ENCODE peak calls at places on chromosomes 6 and 20, in ten cellular contexts. A, B, H, M, T, G, U, Q, C and V are unnamed samples. For H3K27me3, the result is how much of the 10 kb centered on the place peaks cover.

GRCh38 chr6:15473174-15473573 is 189.7 kb downstream of the DTNBP1 start:
- DNase-seq in B (no peak), T (no peak), Q (no peak), M (no peak), C (no peak), H (no peak), A (no peak), U (no peak), G (no peak), V (no peak)

GRCh38 chr20:40502431-40502992 is 186.5 kb downstream of the MAFB start:
- DNase-seq in A (no peak), G (no peak), Q (no peak), C (no peak), B (no peak), M (no peak), T (no peak), H (no peak), U (no peak), V (no peak)

GRCh38 chr20:57851786-57852185 is 142.0 kb upstream of the PMEPA1 start:
- DNase-seq in U (no peak), H (no peak), C (no peak), T (no peak), G (no peak), A (no peak), B (no peak), Q (no peak), M (no peak), V (no peak)

GRCh38 chr6:52937908-52938307 is 28.4 kb upstream of the GSTA3 start:
- DNase-seq in U (no peak), B (no peak), M (no peak), C (no peak), A (no peak), T (no peak), Q (no peak), G (no peak), H (no peak), V (no peak)

GRCh38 chr6:170294813-170295518 is 4.1 kb upstream of the DLL1 start:
- DNase-seq in C (no peak), A (no peak), H (no peak), T (no peak), Q (no peak), M (no peak), U (no peak), B (no peak), G (no peak), V (no peak)

GRCh38 chr6:498795-499231 is 107.3 kb downstream of the IRF4 start:
- DNase-seq in T (no peak), G (peak), A (no peak), M (no peak), Q (no peak), U (no peak), H (no peak), C (no peak), B (no peak), V (peak)

GRCh38 chr6:161068296-161068695 is 76.7 kb downstream of the MAP3K4 start:
- DNase-seq in G (no peak), U (no peak), H (no peak), A (no peak), C (no peak), T (no peak), M (no peak), Q (no peak), B (no peak), V (no peak)

GRCh38 chr20:47500554-47500953 is 1.1 kb upstream of the NCOA3 start:
- DNase-seq in Q (no peak), H (no peak), G (no peak), B (no peak), T (no peak), U (no peak), C (no peak), M (no peak), A (no peak), V (no peak)

GRCh38 chr20:46463852-46464251 is 49.5 kb downstream of the ZNF334 start:
- DNase-seq in A (no peak), U (no peak), T (no peak), C (no peak), G (no peak), H (no peak), M (no peak), B (no peak), Q (no peak), V (no peak)

GRCh38 chr6:169832247-169832948 is 81.0 kb downstream of the ERMARD start:
- DNase-seq in U (no peak), M (no peak), A (no peak), C (no peak), H (peak), B (no peak), T (no peak), G (no peak), Q (no peak), V (no peak)

GRCh38 chr20:61724376-61724775 is 341.3 kb downstream of the TAF4 start:
- DNase-seq in C (no peak), G (no peak), U (no peak), T (no peak), M (no peak), H (no peak), Q (no peak), B (no peak), A (no peak), V (no peak)

GRCh38 chr6:21935561-21936028 is 342.0 kb downstream of the SOX4 start:
- DNase-seq in H (peak), B (no peak), T (no peak), A (no peak), M (no peak), G (peak), U (no peak), C (no peak), Q (no peak), V (peak)

GRCh38 chr6:25006075-25006474 is 70.3 kb upstream of the RIPOR2 start:
- DNase-seq in A (no peak), G (no peak), U (no peak), C (no peak), H (no peak), M (no peak), Q (no peak), B (no peak), T (no peak), V (no peak)

GRCh38 chr6:93424303-93425064 is 5.1 kb upstream of the EPHA7 start:
- DNase-seq in A (no peak), C (no peak), T (no peak), G (no peak), H (no peak), B (no peak), U (no peak), Q (no peak), M (no peak), V (no peak)

GRCh38 chr6:70371454-70372105 is 41.7 kb upstream of the FAM135A start:
- DNase-seq in C (no peak), M (no peak), H (no peak), G (no peak), U (no peak), B (no peak), A (no peak), T (no peak), Q (peak), V (no peak)

GRCh38 chr6:34958748-34959147 is 69.7 kb downstream of the ANKS1A start:
- DNase-seq in U (no peak), B (no peak), T (no peak), H (no peak), G (peak), A (no peak), M (no peak), Q (no peak), C (no peak), V (no peak)

GRCh38 chr20:41370176-41370575 is 3.6 kb upstream of the EMILIN3 start:
- DNase-seq in T (no peak), H (no peak), A (no peak), U (no peak), G (no peak), B (no peak), M (no peak), C (no peak), Q (no peak), V (no peak)

GRCh38 chr20:56433880-56434255 is 21.8 kb downstream of the CASS4 start:
- DNase-seq in U (no peak), B (no peak), A (peak), T (no peak), Q (no peak), C (no peak), M (no peak), H (no peak), G (no peak), V (no peak)

GRCh38 chr6:13573669-13574110 is 711 bp upstream of the SIRT5 start:
- DNase-seq in U (peak), M (peak), A (peak), G (peak), T (no peak), Q (no peak), B (no peak), H (peak), C (peak), V (no peak)

GRCh38 chr6:1702580-1703051 is 92.9 kb downstream of the FOXC1 start:
- DNase-seq in Q (no peak), B (no peak), C (no peak), U (no peak), T (no peak), G (no peak), A (no peak), M (no peak), H (no peak), V (no peak)

GRCh38 chr6:90144396-90144795 is 152.2 kb downstream of the BACH2 start:
- DNase-seq in B (no peak), M (no peak), A (no peak), T (no peak), G (no peak), Q (no peak), C (no peak), U (no peak), H (no peak), V (no peak)

GRCh38 chr6:18153311-18153703 is 1.6 kb downstream of the TPMT start:
- DNase-seq in Q (no peak), H (no peak), G (no peak), C (no peak), U (no peak), T (no peak), B (no peak), A (no peak), M (no peak), V (no peak)
- H3K27me3 ChIP-seq in Q (under half), H (under half), G (under half), C (under half), U (under half), T (under half), B (under half), A (under half), M (under half), V (under half)

DNA sequence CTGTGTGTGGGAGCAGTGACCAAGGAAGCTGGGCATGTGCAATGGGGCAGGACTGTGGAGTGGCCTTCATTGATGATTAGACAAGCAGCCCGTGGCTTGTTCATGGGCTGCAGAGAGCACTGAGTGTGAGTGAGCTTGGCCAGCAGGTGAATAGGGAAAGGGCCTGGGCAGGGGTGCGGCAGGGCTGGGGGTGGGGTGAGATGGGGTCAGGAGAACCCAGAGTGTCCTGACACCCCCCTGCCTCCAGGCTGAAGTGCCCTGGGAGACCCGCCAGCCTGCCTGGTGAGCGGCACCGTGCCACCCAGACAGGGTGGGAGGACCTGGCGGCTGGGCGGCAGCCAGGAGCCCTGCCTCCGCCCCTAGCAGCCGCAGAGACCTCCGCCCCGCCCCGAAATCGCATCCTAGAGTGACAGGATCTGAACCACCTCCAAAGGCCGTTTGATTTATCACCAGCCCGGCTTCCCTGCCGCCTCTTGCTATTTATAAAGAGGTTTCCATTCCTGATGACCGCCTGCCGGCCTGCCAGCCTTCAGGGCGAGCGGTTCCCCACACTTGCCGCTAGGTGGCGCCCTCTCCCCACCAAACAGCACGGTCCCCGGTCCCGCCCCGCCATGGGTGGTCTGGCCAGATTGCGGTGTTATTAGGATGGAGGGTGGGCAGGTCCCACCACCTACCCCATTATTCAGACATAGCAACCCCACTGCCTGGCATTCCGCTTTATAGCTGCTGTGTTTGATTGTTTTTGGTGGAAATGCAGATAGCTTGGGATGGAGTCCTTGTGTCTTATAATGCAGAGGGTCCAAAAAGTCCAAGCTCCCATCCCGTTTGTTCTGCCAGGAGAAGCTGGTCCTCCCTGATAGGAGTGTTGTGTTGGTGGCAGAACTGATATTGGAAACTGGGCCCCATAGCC is 3.5 kb downstream of the MYLK2 start:
- DNase-seq in Q (no peak), T (peak), M (peak), C (peak), H (peak), A (peak), G (peak), U (peak), B (peak), V (peak)
- TF ChIP-seq CTCF in Q (peak), T (peak), M (peak), C (peak), H (peak), A (peak), G (peak), U (peak), B (peak), V (peak)

DNA sequence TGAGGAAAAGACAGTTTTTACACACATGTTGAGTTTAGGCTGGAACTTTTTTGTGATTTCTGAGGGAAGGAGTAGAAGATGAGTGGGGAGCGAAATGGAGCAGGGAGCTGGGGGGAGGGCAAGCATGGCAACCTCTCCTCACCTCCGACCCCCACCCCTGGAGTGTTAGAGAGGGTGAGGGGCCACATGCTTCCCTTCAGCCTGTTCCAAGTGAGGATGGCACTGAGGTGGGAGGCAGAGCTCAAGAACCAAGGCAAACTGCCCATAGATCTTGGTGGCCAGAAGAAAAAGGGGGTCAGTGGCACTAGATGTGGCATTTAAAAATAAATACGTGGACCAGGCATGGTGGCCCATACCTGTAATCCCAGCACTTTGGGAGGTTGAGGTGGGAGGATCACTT is 4.8 kb downstream of the TTBK1 start:
- DNase-seq in U (no peak), G (no peak), H (no peak), A (no peak), C (no peak), Q (no peak), B (no peak), M (no peak), T (no peak), V (no peak)
- H3K27me3 ChIP-seq in U (under half), G (half or more), H (half or more), A (under half), C (half or more), Q (under half), B (under half), M (under half), T (half or more), V (under half)

GRCh38 chr20:34068001-34068400 is 44.0 kb downstream of the EIF2S2 start:
- DNase-seq in H (no peak), B (no peak), A (no peak), G (no peak), C (no peak), U (no peak), Q (no peak), T (no peak), M (no peak), V (no peak)

GRCh38 chr20:34069341-34070078 is 42.5 kb downstream of the EIF2S2 start:
- DNase-seq in C (peak), M (peak), A (peak), Q (peak), H (peak), U (peak), G (peak), T (no peak), B (no peak), V (peak)

GRCh38 chr20:34072778-34073177 is 39.3 kb downstream of the EIF2S2 start:
- DNase-seq in A (no peak), H (no peak), G (no peak), T (no peak), M (no peak), B (no peak), C (no peak), U (no peak), Q (no peak), V (no peak)

GRCh38 chr20:34072076-34072475 is 40.0 kb downstream of the EIF2S2 start:
- DNase-seq in M (no peak), C (no peak), H (no peak), U (no peak), B (no peak), Q (no peak), G (no peak), T (no peak), A (no peak), V (no peak)

GRCh38 chr20:34070079-34070439 is 42.0 kb downstream of the EIF2S2 start:
- DNase-seq in U (no peak), H (no peak), M (no peak), C (no peak), Q (no peak), A (no peak), G (no peak), T (no peak), B (no peak), V (no peak)
- TF ChIP-seq CTCF in U (no peak), H (no peak), M (no peak), C (peak), Q (peak), A (no peak), G (peak), T (no peak), B (no peak), V (no peak)

GRCh38 chr20:49510562-49511117 is 28.2 kb upstream of the KCNB1 start:
- DNase-seq in U (no peak), H (no peak), T (peak), M (no peak), A (peak), B (no peak), G (peak), Q (no peak), C (peak), V (no peak)
- H3K27me3 ChIP-seq in U (under half), H (under half), T (under half), M (under half), A (under half), B (under half), G (under half), Q (under half), C (half or more), V (under half)

DNA sequence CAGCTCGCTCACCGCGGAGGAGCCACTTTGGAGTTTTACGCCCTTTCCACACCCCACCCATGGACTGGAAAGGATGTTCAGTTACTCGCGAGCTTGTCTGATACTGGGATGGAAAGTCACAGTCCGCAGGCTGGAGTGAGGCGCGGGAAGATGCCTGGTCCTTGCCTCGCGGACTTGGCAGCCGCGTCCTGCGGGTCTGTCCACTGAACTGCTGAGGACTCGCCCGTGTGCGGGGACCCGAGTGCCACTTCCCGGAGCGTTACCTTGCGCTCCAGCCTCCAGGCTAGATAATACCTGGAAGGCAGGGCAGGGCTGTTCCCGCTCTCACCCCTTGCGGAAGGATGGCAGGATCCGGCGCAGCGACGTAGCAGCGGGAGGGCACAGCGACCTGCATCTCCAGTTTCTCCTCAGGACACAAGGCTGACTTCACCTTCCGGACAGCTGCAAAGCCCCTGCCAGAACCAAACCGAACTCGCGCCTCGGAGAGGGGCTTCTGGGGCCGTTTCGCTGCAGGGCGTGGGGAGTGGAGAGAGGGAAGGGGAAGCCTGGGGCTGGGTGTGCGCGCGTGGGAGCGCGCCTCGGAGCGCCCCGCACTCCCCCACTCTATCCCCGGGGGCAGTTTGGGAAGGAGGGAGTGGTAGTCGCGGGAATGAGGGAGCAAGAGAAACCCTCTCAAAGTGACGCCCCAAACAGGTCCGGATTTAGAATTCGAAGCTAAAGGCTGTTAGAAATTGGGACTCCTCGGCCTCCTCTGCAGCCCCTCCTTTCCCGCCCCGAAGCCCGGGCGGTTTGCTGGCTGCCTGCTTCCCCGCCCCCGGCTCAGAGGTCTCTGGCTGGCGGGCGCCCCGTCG is at the start of gene KCNQ5:
- DNase-seq in B (no peak), C (no peak), H (no peak), T (peak), Q (no peak), G (peak), A (no peak), M (no peak), U (peak), V (no peak)
- TF ChIP-seq CTCF in B (no peak), C (no peak), H (no peak), T (no peak), Q (no peak), G (no peak), A (no peak), M (no peak), U (no peak), V (no peak)

DNA sequence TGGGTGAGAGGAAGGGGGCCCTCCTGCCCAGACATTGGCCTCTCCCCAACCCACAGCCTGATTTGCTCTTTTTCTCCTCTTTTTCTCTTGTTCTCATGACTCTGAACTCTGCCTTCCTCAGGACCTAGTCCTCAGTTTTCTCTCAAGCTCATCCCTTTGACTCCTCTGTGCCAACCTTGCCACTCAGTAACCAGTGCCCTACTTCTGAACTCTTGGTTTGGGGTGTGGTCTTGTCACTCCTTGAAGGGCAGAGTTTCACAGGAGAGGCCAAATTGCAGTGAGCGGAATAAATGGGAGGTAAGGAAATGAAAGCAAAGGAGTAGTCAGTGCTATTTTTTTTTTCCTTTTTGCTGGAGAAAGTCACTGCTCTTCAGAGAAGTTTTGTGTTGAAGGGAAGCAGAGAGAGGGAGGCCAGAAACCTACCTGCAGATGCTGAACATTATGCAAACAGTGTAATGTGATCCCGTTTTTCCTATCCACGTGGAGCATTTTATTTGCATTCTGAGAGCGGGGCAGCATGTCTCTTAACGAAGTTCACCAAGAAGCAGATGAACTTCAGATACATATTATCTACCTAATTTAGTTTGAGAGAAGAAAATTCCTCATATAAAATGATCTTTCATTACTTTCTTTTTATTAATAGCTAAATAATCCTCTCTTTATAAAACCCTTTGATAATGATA is 26.9 kb downstream of the CFAP61 start:
- DNase-seq in T (no peak), A (no peak), H (no peak), U (no peak), G (peak), C (no peak), Q (no peak), B (no peak), M (no peak), V (no peak)
- H3K27me3 ChIP-seq in T (under half), A (under half), H (under half), U (under half), G (under half), C (under half), Q (under half), B (under half), M (under half), V (under half)